ENCODE peak calls at places on chromosomes 5 and 9, in ten cellular contexts. One of them, this sample, is unnamed.

GRCh38 chr5:10124287-10124686 is 125.4 kb downstream of the ATPSCKMT start:
- DNase-seq in activated CD4-positive, alpha-beta T cell treated with anti-CD3 and anti-CD28 coated beads, Interleukin-2, amount 50 U/mL, for 4 hours: no peak
- DNase-seq in T-cell: no peak
- DNase-seq in COR-L47: no peak
- DNase-seq in AG20443: peak
- DNase-seq in glutamatergic neuron: no peak
- DNase-seq in GM03348: peak
- DNase-seq in effector memory CD4-positive, alpha-beta T cell: no peak
- DNase-seq in fibroblast of mammary gland: no peak
- DNase-seq in anterior cingulate cortex: peak
- DNase-seq in this sample: no peak

GRCh38 chr9:108088916-108089315 is 599.3 kb upstream of the KLF4 start:
- DNase-seq in activated CD4-positive, alpha-beta T cell treated with anti-CD3 and anti-CD28 coated beads, Interleukin-2, amount 50 U/mL, for 4 hours: no peak
- DNase-seq in T-cell: no peak
- DNase-seq in COR-L47: no peak
- DNase-seq in AG20443: no peak
- DNase-seq in glutamatergic neuron: no peak
- DNase-seq in GM03348: no peak
- DNase-seq in effector memory CD4-positive, alpha-beta T cell: no peak
- DNase-seq in fibroblast of mammary gland: no peak
- DNase-seq in anterior cingulate cortex: no peak
- DNase-seq in this sample: no peak

GRCh38 chr5:138953370-138954256 is 78.5 kb upstream of the LRRTM2 start:
- DNase-seq in activated CD4-positive, alpha-beta T cell treated with anti-CD3 and anti-CD28 coated beads, Interleukin-2, amount 50 U/mL, for 4 hours: no peak
- DNase-seq in T-cell: no peak
- DNase-seq in COR-L47: peak
- DNase-seq in AG20443: peak
- DNase-seq in glutamatergic neuron: peak
- DNase-seq in GM03348: peak
- DNase-seq in effector memory CD4-positive, alpha-beta T cell: no peak
- DNase-seq in fibroblast of mammary gland: peak
- DNase-seq in anterior cingulate cortex: peak
- DNase-seq in this sample: no peak

GRCh38 chr5:167030500-167031120 is 1260.8 kb upstream of the WWC1 start:
- DNase-seq in activated CD4-positive, alpha-beta T cell treated with anti-CD3 and anti-CD28 coated beads, Interleukin-2, amount 50 U/mL, for 4 hours: no peak
- DNase-seq in T-cell: no peak
- DNase-seq in COR-L47: no peak
- DNase-seq in AG20443: peak
- DNase-seq in glutamatergic neuron: peak
- DNase-seq in GM03348: peak
- DNase-seq in effector memory CD4-positive, alpha-beta T cell: no peak
- DNase-seq in fibroblast of mammary gland: peak
- DNase-seq in anterior cingulate cortex: no peak
- DNase-seq in this sample: no peak

GRCh38 chr9:69647804-69648203 is 24.4 kb downstream of the APBA1 start:
- DNase-seq in activated CD4-positive, alpha-beta T cell treated with anti-CD3 and anti-CD28 coated beads, Interleukin-2, amount 50 U/mL, for 4 hours: no peak
- DNase-seq in T-cell: no peak
- DNase-seq in COR-L47: no peak
- DNase-seq in AG20443: no peak
- DNase-seq in glutamatergic neuron: no peak
- DNase-seq in GM03348: no peak
- DNase-seq in effector memory CD4-positive, alpha-beta T cell: no peak
- DNase-seq in fibroblast of mammary gland: no peak
- DNase-seq in anterior cingulate cortex: no peak
- DNase-seq in this sample: no peak

GRCh38 chr5:157613385-157614245 is 38.0 kb upstream of the ADAM19 start:
- DNase-seq in activated CD4-positive, alpha-beta T cell treated with anti-CD3 and anti-CD28 coated beads, Interleukin-2, amount 50 U/mL, for 4 hours: no peak
- DNase-seq in T-cell: no peak
- DNase-seq in COR-L47: no peak
- DNase-seq in AG20443: no peak
- DNase-seq in glutamatergic neuron: no peak
- DNase-seq in GM03348: no peak
- DNase-seq in effector memory CD4-positive, alpha-beta T cell: no peak
- DNase-seq in fibroblast of mammary gland: no peak
- DNase-seq in anterior cingulate cortex: no peak
- DNase-seq in this sample: no peak

GRCh38 chr5:45113726-45114125 is 305.0 kb downstream of the MRPS30 start:
- DNase-seq in activated CD4-positive, alpha-beta T cell treated with anti-CD3 and anti-CD28 coated beads, Interleukin-2, amount 50 U/mL, for 4 hours: no peak
- DNase-seq in T-cell: no peak
- DNase-seq in COR-L47: no peak
- DNase-seq in AG20443: no peak
- DNase-seq in glutamatergic neuron: no peak
- DNase-seq in GM03348: no peak
- DNase-seq in effector memory CD4-positive, alpha-beta T cell: no peak
- DNase-seq in fibroblast of mammary gland: no peak
- DNase-seq in anterior cingulate cortex: no peak
- DNase-seq in this sample: no peak

GRCh38 chr5:42772265-42772993 is 15.8 kb downstream of the CCDC152 start:
- DNase-seq in activated CD4-positive, alpha-beta T cell treated with anti-CD3 and anti-CD28 coated beads, Interleukin-2, amount 50 U/mL, for 4 hours: no peak
- DNase-seq in T-cell: no peak
- DNase-seq in COR-L47: no peak
- DNase-seq in AG20443: no peak
- DNase-seq in glutamatergic neuron: no peak
- DNase-seq in GM03348: no peak
- DNase-seq in effector memory CD4-positive, alpha-beta T cell: no peak
- DNase-seq in fibroblast of mammary gland: peak
- DNase-seq in anterior cingulate cortex: no peak
- DNase-seq in this sample: no peak

GRCh38 chr5:149257875-149258705 is 13.6 kb upstream of the AFAP1L1 start:
- DNase-seq in activated CD4-positive, alpha-beta T cell treated with anti-CD3 and anti-CD28 coated beads, Interleukin-2, amount 50 U/mL, for 4 hours: no peak
- DNase-seq in T-cell: no peak
- DNase-seq in COR-L47: no peak
- DNase-seq in AG20443: peak
- DNase-seq in glutamatergic neuron: no peak
- DNase-seq in GM03348: peak
- DNase-seq in effector memory CD4-positive, alpha-beta T cell: no peak
- DNase-seq in fibroblast of mammary gland: peak
- DNase-seq in anterior cingulate cortex: no peak
- DNase-seq in this sample: no peak